ENCODE peak calls at places on chromosomes 2 and 18, in ten cellular contexts. J is foreskin fibroblast; R is SK-N-DZ; M is lung microvascular endothelial cell; Q is EL; O is NCI-H1436; N is AG04449; H is K562; Z is CD4-positive, CD25-positive, alpha-beta regulatory T cell; W is NCI-H345. P is an unnamed sample.

GRCh38 chr2:63060079-63060482 is 9.5 kb downstream of the OTX1 start:
- DNase-seq in J (peak), R (peak), M (no peak), Q (no peak), O (no peak), N (no peak), H (no peak), Z (no peak), W (no peak), P (no peak)

GRCh38 chr2:96527052-96527964 is 9.2 kb upstream of the ARID5A start:
- DNase-seq in J (peak), R (no peak), M (peak), Q (peak), O (no peak), N (no peak), H (no peak), Z (peak), W (no peak), P (no peak)

GRCh38 chr18:71807586-71807985 is 736.6 kb downstream of the CBLN2 start:
- DNase-seq in J (peak), R (no peak), M (no peak), Q (no peak), O (no peak), N (no peak), H (no peak), Z (no peak), W (no peak), P (no peak)

GRCh38 chr2:235641333-235641732 is 147.5 kb downstream of the AGAP1 start:
- DNase-seq in J (peak), R (no peak), M (no peak), Q (peak), O (no peak), N (no peak), H (no peak), Z (no peak), W (no peak), P (no peak)

GRCh38 chr2:43461461-43462073 is 134.3 kb downstream of the THADA start:
- DNase-seq in J (no peak), R (peak), M (no peak), Q (no peak), O (no peak), N (no peak), H (no peak), Z (no peak), W (no peak), P (no peak)

GRCh38 chr2:172179045-172179742 is 76.5 kb upstream of the DLX2 start:
- DNase-seq in J (peak), R (no peak), M (no peak), Q (peak), O (no peak), N (no peak), H (no peak), Z (no peak), W (no peak), P (peak)

GRCh38 chr2:65315042-65315441 is 87.4 kb downstream of the ACTR2 start:
- DNase-seq in J (no peak), R (no peak), M (no peak), Q (no peak), O (no peak), N (no peak), H (no peak), Z (no peak), W (no peak), P (no peak)

GRCh38 chr2:188449992-188450391 is 158.3 kb downstream of the GULP1 start:
- DNase-seq in J (no peak), R (no peak), M (peak), Q (no peak), O (no peak), N (no peak), H (peak), Z (no peak), W (no peak), P (no peak)

GRCh38 chr2:173079968-173080860 is 4.6 kb downstream of the MAP3K20 start:
- DNase-seq in J (peak), R (no peak), M (no peak), Q (peak), O (no peak), N (peak), H (no peak), Z (no peak), W (no peak), P (peak)

GRCh38 chr2:18656048-18656447 is 66.7 kb upstream of the NT5C1B start:
- DNase-seq in J (no peak), R (no peak), M (no peak), Q (no peak), O (no peak), N (no peak), H (no peak), Z (no peak), W (no peak), P (no peak)

GRCh38 chr2:172457606-172458005 is 30.2 kb downstream of the ITGA6 start:
- DNase-seq in J (no peak), R (no peak), M (no peak), Q (no peak), O (no peak), N (no peak), H (no peak), Z (no peak), W (no peak), P (no peak)

GRCh38 chr2:71941731-71942575 is 205.7 kb downstream of the CYP26B1 start:
- DNase-seq in J (no peak), R (no peak), M (no peak), Q (no peak), O (no peak), N (no peak), H (no peak), Z (no peak), W (peak), P (no peak)

GRCh38 chr2:63053889-63054725 is 3.5 kb downstream of the OTX1 start:
- DNase-seq in J (peak), R (peak), M (no peak), Q (peak), O (no peak), N (no peak), H (no peak), Z (no peak), W (no peak), P (no peak)

GRCh38 chr2:233023761-233024410 is 8.6 kb upstream of the NEU2 start:
- DNase-seq in J (no peak), R (no peak), M (no peak), Q (no peak), O (no peak), N (no peak), H (no peak), Z (no peak), W (no peak), P (no peak)

GRCh38 chr18:41690332-41691110 is 264.5 kb upstream of the PIK3C3 start:
- DNase-seq in J (no peak), R (no peak), M (no peak), Q (no peak), O (no peak), N (no peak), H (no peak), Z (no peak), W (no peak), P (no peak)

GRCh38 chr2:111122631-111123421 is 2.1 kb downstream of the BCL2L11 start:
- DNase-seq in J (peak), R (peak), M (peak), Q (peak), O (peak), N (no peak), H (peak), Z (no peak), W (peak), P (peak)

GRCh38 chr2:200689115-200689514 is 103.3 kb downstream of the AOX1 start:
- DNase-seq in J (no peak), R (no peak), M (no peak), Q (no peak), O (no peak), N (no peak), H (no peak), Z (no peak), W (no peak), P (no peak)

GRCh38 chr2:72325592-72326422 is 178.1 kb upstream of the CYP26B1 start:
- DNase-seq in J (peak), R (peak), M (peak), Q (peak), O (no peak), N (no peak), H (peak), Z (no peak), W (no peak), P (no peak)

P was measured in DMS79.